ENCODE peak calls at places on chromosomes 16 and 17, in nine cellular contexts. R is Caki2; C is nephron progenitor cell; V is GM04504; N is NCI-H774; L is stimulated activated effector memory CD8-positive, alpha-beta T cell treated with anti-CD3 and anti-CD28 coated beads, Interleukin-12 subunit alpha, Interleukin-12 subunit beta, amount 100 ng/mL, for 72 hours; E is AG08395; Y is activated naive CD4-positive, alpha-beta T cell; H is CD8-positive, alpha-beta memory T cell. T is an unnamed sample.

GRCh38 chr16:22624759-22625533 is 114.3 kb downstream of the NPIPB5 start:
- DNase-seq in R (no peak), C (no peak), V (no peak), N (no peak), L (no peak), E (no peak), Y (no peak), H (no peak), T (no peak)

GRCh38 chr17:73291260-73291801 is 20.5 kb downstream of the CDC42EP4 start:
- DNase-seq in R (peak), C (no peak), V (peak), N (no peak), L (no peak), E (peak), Y (no peak), H (no peak), T (peak)

GRCh38 chr16:88566158-88566557 is 4.0 kb upstream of the ZC3H18 start:
- DNase-seq in R (peak), C (no peak), V (no peak), N (no peak), L (peak), E (no peak), Y (no peak), H (no peak), T (no peak)

GRCh38 chr17:27363322-27363721 is 69.4 kb downstream of the WSB1 start:
- DNase-seq in R (no peak), C (no peak), V (no peak), N (no peak), L (no peak), E (no peak), Y (no peak), H (no peak), T (no peak)

GRCh38 chr17:80912451-80912850 is 79.2 kb upstream of the CHMP6 start:
- DNase-seq in R (no peak), C (no peak), V (no peak), N (no peak), L (no peak), E (no peak), Y (no peak), H (no peak), T (no peak)

GRCh38 chr16:84404936-84405640 is 36.8 kb downstream of the ATP2C2 start:
- DNase-seq in R (no peak), C (no peak), V (no peak), N (no peak), L (no peak), E (no peak), Y (no peak), H (no peak), T (no peak)

GRCh38 chr17:2967515-2967914 is 95.9 kb downstream of the OR1D5 start:
- DNase-seq in R (no peak), C (no peak), V (no peak), N (no peak), L (no peak), E (no peak), Y (no peak), H (no peak), T (no peak)

GRCh38 chr17:35791681-35792350 is 3.6 kb downstream of the MMP28 start:
- DNase-seq in R (no peak), C (no peak), V (no peak), N (no peak), L (no peak), E (no peak), Y (no peak), H (no peak), T (no peak)

GRCh38 chr17:10051112-10051511 is 146.0 kb upstream of the RCVRN start:
- DNase-seq in R (no peak), C (no peak), V (no peak), N (no peak), L (no peak), E (peak), Y (no peak), H (no peak), T (no peak)